ENCODE peak calls at places on chromosomes 3 and 15, in seven cellular contexts. One of them, this sample, is unnamed. For H3K4me1, the result is how much of the 10 kb centered on the place peaks cover.

GRCh38 chr3:57582470-57583168 is 14.5 kb downstream of the ARF4 start:
- DNase-seq in OCI-LY7: peak
- DNase-seq in pancreas: no peak
- DNase-seq in heart right ventricle: no peak
- DNase-seq in H9: peak
- DNase-seq in fibroblast of lung: no peak
- DNase-seq in CD4-positive, CD25-positive, alpha-beta regulatory T cell: peak
- DNase-seq in this sample: no peak

GRCh38 chr15:72534522-72534921 is 60.4 kb downstream of the ARIH1 start:
- DNase-seq in OCI-LY7: no peak
- DNase-seq in pancreas: no peak
- DNase-seq in heart right ventricle: no peak
- DNase-seq in H9: no peak
- DNase-seq in fibroblast of lung: no peak
- DNase-seq in CD4-positive, CD25-positive, alpha-beta regulatory T cell: peak
- DNase-seq in this sample: no peak

GRCh38 chr3:11720220-11721113 is 76.8 kb upstream of the VGLL4 start:
- DNase-seq in OCI-LY7: peak
- DNase-seq in pancreas: peak
- DNase-seq in heart right ventricle: peak
- DNase-seq in H9: peak
- DNase-seq in fibroblast of lung: peak
- DNase-seq in CD4-positive, CD25-positive, alpha-beta regulatory T cell: peak
- DNase-seq in this sample: no peak

GRCh38 chr3:32236377-32236776 is 2.1 kb upstream of the CMTM8 start:
- DNase-seq in OCI-LY7: no peak
- DNase-seq in pancreas: no peak
- DNase-seq in heart right ventricle: no peak
- DNase-seq in H9: no peak
- DNase-seq in fibroblast of lung: no peak
- DNase-seq in CD4-positive, CD25-positive, alpha-beta regulatory T cell: no peak
- DNase-seq in this sample: no peak

GRCh38 chr3:30077746-30078145 is 528.7 kb upstream of the TGFBR2 start:
- DNase-seq in OCI-LY7: no peak
- DNase-seq in pancreas: no peak
- DNase-seq in heart right ventricle: no peak
- DNase-seq in H9: no peak
- DNase-seq in fibroblast of lung: no peak
- DNase-seq in CD4-positive, CD25-positive, alpha-beta regulatory T cell: no peak
- DNase-seq in this sample: no peak

GRCh38 chr3:31777092-31777491 is 204.0 kb downstream of the OSBPL10 start:
- DNase-seq in OCI-LY7: no peak
- DNase-seq in pancreas: no peak
- DNase-seq in heart right ventricle: no peak
- DNase-seq in H9: no peak
- DNase-seq in fibroblast of lung: no peak
- DNase-seq in CD4-positive, CD25-positive, alpha-beta regulatory T cell: no peak
- DNase-seq in this sample: no peak

GRCh38 chr3:109275702-109276293 is 40.5 kb downstream of the DPPA2 start:
- DNase-seq in OCI-LY7: no peak
- DNase-seq in pancreas: no peak
- DNase-seq in heart right ventricle: peak
- DNase-seq in H9: peak
- DNase-seq in fibroblast of lung: peak
- DNase-seq in CD4-positive, CD25-positive, alpha-beta regulatory T cell: peak
- DNase-seq in this sample: peak

GRCh38 chr15:39719109-39719508 is 63.5 kb downstream of the FSIP1 start:
- DNase-seq in OCI-LY7: no peak
- DNase-seq in pancreas: no peak
- DNase-seq in heart right ventricle: no peak
- DNase-seq in H9: no peak
- DNase-seq in fibroblast of lung: no peak
- DNase-seq in CD4-positive, CD25-positive, alpha-beta regulatory T cell: no peak
- DNase-seq in this sample: no peak

GRCh38 chr3:130820976-130821375 is 72.9 kb upstream of the ATP2C1 start:
- DNase-seq in OCI-LY7: no peak
- DNase-seq in pancreas: no peak
- DNase-seq in heart right ventricle: no peak
- DNase-seq in H9: no peak
- DNase-seq in fibroblast of lung: peak
- DNase-seq in CD4-positive, CD25-positive, alpha-beta regulatory T cell: no peak
- DNase-seq in this sample: no peak

GRCh38 chr15:60757831-60758570 is 279.1 kb upstream of the ICE2 start:
- DNase-seq in OCI-LY7: no peak
- DNase-seq in pancreas: no peak
- DNase-seq in heart right ventricle: no peak
- DNase-seq in H9: no peak
- DNase-seq in fibroblast of lung: no peak
- DNase-seq in CD4-positive, CD25-positive, alpha-beta regulatory T cell: no peak
- DNase-seq in this sample: no peak

GRCh38 chr3:10647376-10647775 is 142.0 kb upstream of the ATP2B2 start:
- DNase-seq in OCI-LY7: no peak
- DNase-seq in pancreas: no peak
- DNase-seq in heart right ventricle: no peak
- DNase-seq in H9: no peak
- DNase-seq in fibroblast of lung: no peak
- DNase-seq in CD4-positive, CD25-positive, alpha-beta regulatory T cell: no peak
- DNase-seq in this sample: no peak

GRCh38 chr3:31028766-31029165 is 134.3 kb upstream of the GADL1 start:
- DNase-seq in OCI-LY7: no peak
- DNase-seq in pancreas: no peak
- DNase-seq in heart right ventricle: no peak
- DNase-seq in H9: no peak
- DNase-seq in fibroblast of lung: no peak
- DNase-seq in CD4-positive, CD25-positive, alpha-beta regulatory T cell: no peak
- DNase-seq in this sample: no peak

GRCh38 chr3:139557041-139557440 is 17.5 kb upstream of the RBP1 start:
- DNase-seq in OCI-LY7: no peak
- DNase-seq in pancreas: no peak
- DNase-seq in heart right ventricle: no peak
- DNase-seq in H9: no peak
- DNase-seq in fibroblast of lung: no peak
- DNase-seq in CD4-positive, CD25-positive, alpha-beta regulatory T cell: no peak
- DNase-seq in this sample: no peak

GRCh38 chr3:73661262-73661661 is 36.5 kb upstream of the PDZRN3 start:
- DNase-seq in OCI-LY7: no peak
- DNase-seq in pancreas: no peak
- DNase-seq in heart right ventricle: no peak
- DNase-seq in H9: no peak
- DNase-seq in fibroblast of lung: peak
- DNase-seq in CD4-positive, CD25-positive, alpha-beta regulatory T cell: no peak
- DNase-seq in this sample: no peak

GRCh38 chr3:165642761-165643432 is 194.3 kb downstream of the BCHE start:
- DNase-seq in OCI-LY7: no peak
- DNase-seq in pancreas: peak
- DNase-seq in heart right ventricle: peak
- DNase-seq in H9: no peak
- DNase-seq in fibroblast of lung: peak
- DNase-seq in CD4-positive, CD25-positive, alpha-beta regulatory T cell: no peak
- DNase-seq in this sample: no peak

GRCh38 chr15:101006931-101007687 is 88.0 kb downstream of the LRRK1 start:
- DNase-seq in OCI-LY7: peak
- DNase-seq in pancreas: peak
- DNase-seq in heart right ventricle: peak
- DNase-seq in H9: peak
- DNase-seq in fibroblast of lung: peak
- DNase-seq in CD4-positive, CD25-positive, alpha-beta regulatory T cell: peak
- DNase-seq in this sample: peak

GRCh38 chr3:30919600-30919999 is 25.1 kb upstream of the GADL1 start:
- DNase-seq in OCI-LY7: no peak
- DNase-seq in pancreas: no peak
- DNase-seq in heart right ventricle: no peak
- DNase-seq in H9: no peak
- DNase-seq in fibroblast of lung: no peak
- DNase-seq in CD4-positive, CD25-positive, alpha-beta regulatory T cell: no peak
- DNase-seq in this sample: no peak

GRCh38 chr3:157938154-157938774 is 168.0 kb downstream of the SHOX2 start:
- DNase-seq in OCI-LY7: no peak
- DNase-seq in pancreas: no peak
- DNase-seq in heart right ventricle: no peak
- DNase-seq in H9: no peak
- DNase-seq in fibroblast of lung: peak
- DNase-seq in CD4-positive, CD25-positive, alpha-beta regulatory T cell: no peak
- DNase-seq in this sample: no peak

GRCh38 chr15:70339551-70340517 is 242.1 kb upstream of the TLE3 start:
- DNase-seq in OCI-LY7: no peak
- DNase-seq in pancreas: peak
- DNase-seq in heart right ventricle: no peak
- DNase-seq in H9: peak
- DNase-seq in fibroblast of lung: peak
- DNase-seq in CD4-positive, CD25-positive, alpha-beta regulatory T cell: no peak
- DNase-seq in this sample: no peak

GRCh38 chr3:10746001-10746400 is 70.0 kb upstream of the SLC6A11 start:
- DNase-seq in OCI-LY7: no peak
- DNase-seq in pancreas: no peak
- DNase-seq in heart right ventricle: no peak
- DNase-seq in H9: no peak
- DNase-seq in fibroblast of lung: no peak
- DNase-seq in CD4-positive, CD25-positive, alpha-beta regulatory T cell: no peak
- DNase-seq in this sample: no peak

GRCh38 chr3:42264399-42265058 is 1.5 kb downstream of the CCK start:
- DNase-seq in OCI-LY7: no peak
- DNase-seq in pancreas: peak
- DNase-seq in heart right ventricle: no peak
- DNase-seq in H9: peak
- DNase-seq in fibroblast of lung: peak
- DNase-seq in CD4-positive, CD25-positive, alpha-beta regulatory T cell: peak
- DNase-seq in this sample: peak

GRCh38 chr3:69292185-69292584 is 93.7 kb downstream of the FRMD4B start:
- DNase-seq in OCI-LY7: no peak
- DNase-seq in pancreas: no peak
- DNase-seq in heart right ventricle: no peak
- DNase-seq in H9: no peak
- DNase-seq in fibroblast of lung: no peak
- DNase-seq in CD4-positive, CD25-positive, alpha-beta regulatory T cell: no peak
- DNase-seq in this sample: no peak

GRCh38 chr3:99366663-99367429 is 271.5 kb upstream of the COL8A1 start:
- DNase-seq in OCI-LY7: no peak
- DNase-seq in pancreas: no peak
- DNase-seq in heart right ventricle: no peak
- DNase-seq in H9: peak
- DNase-seq in fibroblast of lung: no peak
- DNase-seq in CD4-positive, CD25-positive, alpha-beta regulatory T cell: no peak
- DNase-seq in this sample: peak

GRCh38 chr15:76565366-76565765 is 228.8 kb downstream of the ISL2 start:
- DNase-seq in OCI-LY7: no peak
- DNase-seq in pancreas: no peak
- DNase-seq in heart right ventricle: no peak
- DNase-seq in H9: no peak
- DNase-seq in fibroblast of lung: peak
- DNase-seq in CD4-positive, CD25-positive, alpha-beta regulatory T cell: no peak
- DNase-seq in this sample: no peak

GRCh38 chr3:49720383-49721164 is 1.1 kb upstream of the AMIGO3 start:
- DNase-seq in OCI-LY7: no peak
- DNase-seq in pancreas: no peak
- DNase-seq in heart right ventricle: no peak
- DNase-seq in H9: no peak
- DNase-seq in fibroblast of lung: no peak
- DNase-seq in CD4-positive, CD25-positive, alpha-beta regulatory T cell: no peak
- DNase-seq in this sample: no peak

DNA sequence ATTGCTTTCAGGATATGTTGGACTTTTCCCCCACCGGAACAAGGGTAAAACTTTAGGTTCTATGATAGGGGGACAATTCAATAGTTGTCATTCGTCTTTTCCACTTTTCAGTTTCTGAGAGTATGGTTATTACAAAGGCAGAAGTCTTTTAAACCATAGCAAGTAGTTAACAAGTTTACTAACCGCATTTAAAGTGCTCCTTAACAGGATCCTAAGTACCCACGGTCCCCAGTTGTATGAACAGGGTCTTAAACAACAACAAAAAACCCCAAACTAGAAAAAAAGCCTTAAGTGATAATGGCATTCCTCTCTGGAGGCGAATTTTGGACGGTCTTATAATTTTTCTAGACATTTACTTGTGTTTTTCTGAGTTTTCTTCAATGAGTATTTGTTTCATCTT is 821 bp downstream of the IFT57 start:
- DNase-seq in OCI-LY7: peak
- DNase-seq in pancreas: no peak
- DNase-seq in heart right ventricle: no peak
- DNase-seq in H9: no peak
- DNase-seq in fibroblast of lung: no peak
- DNase-seq in CD4-positive, CD25-positive, alpha-beta regulatory T cell: no peak
- DNase-seq in this sample: no peak
- H3K27ac ChIP-seq in OCI-LY7: peak
- H3K27ac ChIP-seq in pancreas: peak
- H3K27ac ChIP-seq in heart right ventricle: no peak
- H3K27ac ChIP-seq in H9: no peak
- H3K27ac ChIP-seq in fibroblast of lung: peak
- H3K27ac ChIP-seq in CD4-positive, CD25-positive, alpha-beta regulatory T cell: peak
- H3K27ac ChIP-seq in this sample: no peak

GRCh38 chr15:92884459-92884812 is 15.7 kb upstream of the CHD2 start:
- DNase-seq in OCI-LY7: no peak
- DNase-seq in pancreas: no peak
- DNase-seq in heart right ventricle: no peak
- DNase-seq in H9: no peak
- DNase-seq in fibroblast of lung: no peak
- DNase-seq in CD4-positive, CD25-positive, alpha-beta regulatory T cell: no peak
- DNase-seq in this sample: no peak

GRCh38 chr15:92886815-92887214 is 13.3 kb upstream of the CHD2 start:
- DNase-seq in OCI-LY7: no peak
- DNase-seq in pancreas: no peak
- DNase-seq in heart right ventricle: no peak
- DNase-seq in H9: no peak
- DNase-seq in fibroblast of lung: no peak
- DNase-seq in CD4-positive, CD25-positive, alpha-beta regulatory T cell: no peak
- DNase-seq in this sample: no peak

GRCh38 chr15:92886229-92886628 is 13.9 kb upstream of the CHD2 start:
- DNase-seq in OCI-LY7: no peak
- DNase-seq in pancreas: no peak
- DNase-seq in heart right ventricle: no peak
- DNase-seq in H9: no peak
- DNase-seq in fibroblast of lung: no peak
- DNase-seq in CD4-positive, CD25-positive, alpha-beta regulatory T cell: no peak
- DNase-seq in this sample: no peak

GRCh38 chr15:92883643-92884458 is 16.3 kb upstream of the CHD2 start:
- DNase-seq in OCI-LY7: peak
- DNase-seq in pancreas: no peak
- DNase-seq in heart right ventricle: no peak
- DNase-seq in H9: no peak
- DNase-seq in fibroblast of lung: peak
- DNase-seq in CD4-positive, CD25-positive, alpha-beta regulatory T cell: peak
- DNase-seq in this sample: no peak

GRCh38 chr15:92884813-92885461 is 15.2 kb upstream of the CHD2 start:
- DNase-seq in OCI-LY7: peak
- DNase-seq in pancreas: no peak
- DNase-seq in heart right ventricle: no peak
- DNase-seq in H9: no peak
- DNase-seq in fibroblast of lung: peak
- DNase-seq in CD4-positive, CD25-positive, alpha-beta regulatory T cell: peak
- DNase-seq in this sample: no peak
- H3K4me1 ChIP-seq in OCI-LY7: under half
- H3K4me1 ChIP-seq in pancreas: under half
- H3K4me1 ChIP-seq in heart right ventricle: under half
- H3K4me1 ChIP-seq in H9: under half
- H3K4me1 ChIP-seq in fibroblast of lung: under half
- H3K4me1 ChIP-seq in CD4-positive, CD25-positive, alpha-beta regulatory T cell: half or more
- H3K4me1 ChIP-seq in this sample: under half

GRCh38 chr3:4848176-4848575 is 131.1 kb upstream of the BHLHE40 start:
- DNase-seq in OCI-LY7: no peak
- DNase-seq in pancreas: no peak
- DNase-seq in heart right ventricle: no peak
- DNase-seq in H9: no peak
- DNase-seq in fibroblast of lung: no peak
- DNase-seq in CD4-positive, CD25-positive, alpha-beta regulatory T cell: no peak
- DNase-seq in this sample: no peak
- H3K27ac ChIP-seq in OCI-LY7: no peak
- H3K27ac ChIP-seq in pancreas: no peak
- H3K27ac ChIP-seq in heart right ventricle: no peak
- H3K27ac ChIP-seq in H9: no peak
- H3K27ac ChIP-seq in fibroblast of lung: no peak
- H3K27ac ChIP-seq in CD4-positive, CD25-positive, alpha-beta regulatory T cell: no peak
- H3K27ac ChIP-seq in this sample: no peak

GRCh38 chr3:195239121-195239520 is 31.8 kb downstream of the XXYLT1 start:
- DNase-seq in OCI-LY7: no peak
- DNase-seq in pancreas: no peak
- DNase-seq in heart right ventricle: no peak
- DNase-seq in H9: no peak
- DNase-seq in fibroblast of lung: no peak
- DNase-seq in CD4-positive, CD25-positive, alpha-beta regulatory T cell: no peak
- DNase-seq in this sample: no peak
- H3K4me1 ChIP-seq in OCI-LY7: under half
- H3K4me1 ChIP-seq in pancreas: under half
- H3K4me1 ChIP-seq in heart right ventricle: under half
- H3K4me1 ChIP-seq in H9: under half
- H3K4me1 ChIP-seq in fibroblast of lung: under half
- H3K4me1 ChIP-seq in CD4-positive, CD25-positive, alpha-beta regulatory T cell: under half
- H3K4me1 ChIP-seq in this sample: under half